ENCODE peak calls at places on chromosomes 3 and 15, in five cellular contexts. One of them, this sample, is unnamed.

GRCh38 chr3:127629462-127630403 is 748 bp downstream of the PODXL2 start:
- DNase-seq in tibial nerve: no peak
- DNase-seq in tibial artery: no peak
- DNase-seq in upper lobe of right lung: peak; percentile 61
- DNase-seq in IMR-90: no peak
- DNase-seq in this sample: no peak

GRCh38 chr3:187925326-187925725 is 180.1 kb upstream of the BCL6 start:
- DNase-seq in tibial nerve: no peak
- DNase-seq in tibial artery: no peak
- DNase-seq in upper lobe of right lung: no peak
- DNase-seq in IMR-90: no peak
- DNase-seq in this sample: no peak

GRCh38 chr3:57948080-57948671 is 60.0 kb upstream of the FLNB start:
- DNase-seq in tibial nerve: no peak
- DNase-seq in upper lobe of right lung: no peak
- DNase-seq in IMR-90: no peak
- DNase-seq in tibial artery: peak; percentile 59
- DNase-seq in this sample: no peak

GRCh38 chr15:66027268-66027806 is 158.0 kb downstream of the RAB11A start:
- DNase-seq in upper lobe of right lung: no peak
- DNase-seq in IMR-90: no peak
- DNase-seq in tibial artery: no peak
- DNase-seq in tibial nerve: no peak
- DNase-seq in this sample: no peak

GRCh38 chr3:134601539-134602439 is 49.0 kb downstream of the KY start:
- DNase-seq in tibial nerve: no peak
- DNase-seq in tibial artery: no peak
- DNase-seq in IMR-90: peak; percentile 70
- DNase-seq in upper lobe of right lung: no peak
- DNase-seq in this sample: peak; percentile 63

GRCh38 chr3:131903988-131904415 is 130.8 kb downstream of the CPNE4 start:
- DNase-seq in upper lobe of right lung: no peak
- DNase-seq in IMR-90: peak; percentile 88
- DNase-seq in tibial artery: no peak
- DNase-seq in tibial nerve: no peak
- DNase-seq in this sample: peak; percentile 97

GRCh38 chr3:120983841-120984240 is 75.8 kb downstream of the STXBP5L start:
- DNase-seq in upper lobe of right lung: no peak
- DNase-seq in tibial nerve: no peak
- DNase-seq in IMR-90: no peak
- DNase-seq in tibial artery: no peak
- DNase-seq in this sample: no peak

GRCh38 chr3:40191850-40192448 is 117.6 kb upstream of the EIF1B start:
- DNase-seq in upper lobe of right lung: no peak
- DNase-seq in IMR-90: peak; percentile 51
- DNase-seq in tibial artery: no peak
- DNase-seq in tibial nerve: peak; percentile 40
- DNase-seq in this sample: peak; percentile 50

GRCh38 chr3:49939858-49940666 is at the start of gene RBM6:
- DNase-seq in upper lobe of right lung: peak; percentile 99
- DNase-seq in tibial nerve: peak; percentile 96
- DNase-seq in IMR-90: peak; percentile 97
- DNase-seq in tibial artery: peak; percentile 99
- DNase-seq in this sample: peak; percentile 94

GRCh38 chr15:32838820-32839219 is 121.0 kb downstream of the GREM1 start:
- DNase-seq in upper lobe of right lung: no peak
- DNase-seq in tibial artery: no peak
- DNase-seq in IMR-90: peak; percentile 97
- DNase-seq in tibial nerve: no peak
- DNase-seq in this sample: peak; percentile 94

GRCh38 chr3:197518794-197519451 is 36.8 kb downstream of the BDH1 start:
- DNase-seq in IMR-90: no peak
- DNase-seq in tibial nerve: no peak
- DNase-seq in tibial artery: no peak
- DNase-seq in upper lobe of right lung: peak; percentile 48
- DNase-seq in this sample: no peak

GRCh38 chr15:32003558-32003957 is 26.8 kb upstream of the CHRNA7 start:
- DNase-seq in upper lobe of right lung: no peak
- DNase-seq in IMR-90: no peak
- DNase-seq in tibial artery: no peak
- DNase-seq in tibial nerve: no peak
- DNase-seq in this sample: no peak

GRCh38 chr3:56467801-56468183 is 475 bp downstream of the ERC2 start:
- DNase-seq in IMR-90: no peak
- DNase-seq in tibial artery: no peak
- DNase-seq in upper lobe of right lung: no peak
- DNase-seq in tibial nerve: no peak
- DNase-seq in this sample: no peak

GRCh38 chr3:141303481-141304223 is 64.7 kb upstream of the ZBTB38 start:
- DNase-seq in tibial artery: no peak
- DNase-seq in upper lobe of right lung: no peak
- DNase-seq in tibial nerve: no peak
- DNase-seq in IMR-90: peak; percentile 86
- DNase-seq in this sample: peak; percentile 81

GRCh38 chr3:102444101-102444500 is 9.3 kb downstream of the ZPLD1 start:
- DNase-seq in tibial artery: no peak
- DNase-seq in tibial nerve: no peak
- DNase-seq in upper lobe of right lung: no peak
- DNase-seq in IMR-90: peak; percentile 56
- DNase-seq in this sample: no peak

GRCh38 chr15:78000927-78001249 is 76.6 kb downstream of the TBC1D2B start:
- DNase-seq in tibial nerve: no peak
- DNase-seq in IMR-90: no peak
- DNase-seq in upper lobe of right lung: no peak
- DNase-seq in tibial artery: peak; percentile 57
- DNase-seq in this sample: no peak

GRCh38 chr15:89888214-89888804 is 5.5 kb downstream of the AP3S2 start:
- DNase-seq in upper lobe of right lung: no peak
- DNase-seq in tibial nerve: no peak
- DNase-seq in IMR-90: peak; percentile 90
- DNase-seq in tibial artery: no peak
- DNase-seq in this sample: peak; percentile 86

GRCh38 chr3:61530355-61530754 is 31.0 kb upstream of the PTPRG start:
- DNase-seq in tibial artery: no peak
- DNase-seq in upper lobe of right lung: no peak
- DNase-seq in tibial nerve: no peak
- DNase-seq in IMR-90: peak; percentile 28
- DNase-seq in this sample: peak; percentile 20

GRCh38 chr3:144018776-144019175 is 47.2 kb downstream of the DIPK2A start:
- DNase-seq in tibial nerve: no peak
- DNase-seq in upper lobe of right lung: no peak
- DNase-seq in IMR-90: peak; percentile 94
- DNase-seq in tibial artery: no peak
- DNase-seq in this sample: peak; percentile 81

GRCh38 chr3:187481426-187481825 is 113.2 kb downstream of the RTP4 start:
- DNase-seq in tibial nerve: no peak
- DNase-seq in tibial artery: no peak
- DNase-seq in upper lobe of right lung: no peak
- DNase-seq in IMR-90: no peak
- DNase-seq in this sample: no peak

GRCh38 chr15:73051402-73051810 is 857 bp upstream of the NEO1 start:
- DNase-seq in tibial nerve: peak; percentile 14
- DNase-seq in IMR-90: no peak
- DNase-seq in upper lobe of right lung: peak; percentile 84
- DNase-seq in tibial artery: no peak
- DNase-seq in this sample: no peak

GRCh38 chr3:126971891-126972351 is 11.0 kb upstream of the PLXNA1 start:
- DNase-seq in upper lobe of right lung: peak; percentile 86
- DNase-seq in IMR-90: peak; percentile 61
- DNase-seq in tibial nerve: peak; percentile 69
- DNase-seq in tibial artery: peak; percentile 87
- DNase-seq in this sample: no peak

GRCh38 chr15:97114900-97115763 is 784.6 kb downstream of the NR2F2 start:
- DNase-seq in tibial nerve: no peak
- DNase-seq in upper lobe of right lung: no peak
- DNase-seq in IMR-90: no peak
- DNase-seq in tibial artery: no peak
- DNase-seq in this sample: no peak

GRCh38 chr3:174202561-174202960 is 656.6 kb upstream of the NAALADL2 start:
- DNase-seq in upper lobe of right lung: no peak
- DNase-seq in tibial artery: no peak
- DNase-seq in IMR-90: peak; percentile 57
- DNase-seq in tibial nerve: no peak
- DNase-seq in this sample: peak; percentile 61

GRCh38 chr3:171620825-171621434 is 160.7 kb upstream of the TNIK start:
- DNase-seq in tibial nerve: no peak
- DNase-seq in IMR-90: peak; percentile 64
- DNase-seq in tibial artery: no peak
- DNase-seq in upper lobe of right lung: no peak
- DNase-seq in this sample: peak; percentile 12

GRCh38 chr15:68635142-68635541 is 56.3 kb downstream of the CORO2B start:
- DNase-seq in IMR-90: no peak
- DNase-seq in tibial artery: no peak
- DNase-seq in upper lobe of right lung: no peak
- DNase-seq in tibial nerve: no peak
- DNase-seq in this sample: no peak

GRCh38 chr3:77171026-77171425 is 131.1 kb downstream of the ROBO2 start:
- DNase-seq in tibial nerve: no peak
- DNase-seq in upper lobe of right lung: no peak
- DNase-seq in tibial artery: no peak
- DNase-seq in IMR-90: no peak
- DNase-seq in this sample: no peak

GRCh38 chr15:89654847-89655805 is at the start of gene KIF7:
- DNase-seq in tibial artery: no peak
- DNase-seq in tibial nerve: no peak
- DNase-seq in upper lobe of right lung: no peak
- DNase-seq in IMR-90: peak; percentile 47
- DNase-seq in this sample: peak; percentile 45

GRCh38 chr15:23003736-23004135 is 23.6 kb upstream of the CYFIP1 start:
- DNase-seq in upper lobe of right lung: no peak
- DNase-seq in tibial artery: no peak
- DNase-seq in IMR-90: no peak
- DNase-seq in tibial nerve: no peak
- DNase-seq in this sample: no peak

GRCh38 chr15:73717206-73717605 is 33.0 kb downstream of the CD276 start:
- DNase-seq in tibial artery: no peak
- DNase-seq in upper lobe of right lung: no peak
- DNase-seq in tibial nerve: no peak
- DNase-seq in IMR-90: no peak
- DNase-seq in this sample: no peak

DNA sequence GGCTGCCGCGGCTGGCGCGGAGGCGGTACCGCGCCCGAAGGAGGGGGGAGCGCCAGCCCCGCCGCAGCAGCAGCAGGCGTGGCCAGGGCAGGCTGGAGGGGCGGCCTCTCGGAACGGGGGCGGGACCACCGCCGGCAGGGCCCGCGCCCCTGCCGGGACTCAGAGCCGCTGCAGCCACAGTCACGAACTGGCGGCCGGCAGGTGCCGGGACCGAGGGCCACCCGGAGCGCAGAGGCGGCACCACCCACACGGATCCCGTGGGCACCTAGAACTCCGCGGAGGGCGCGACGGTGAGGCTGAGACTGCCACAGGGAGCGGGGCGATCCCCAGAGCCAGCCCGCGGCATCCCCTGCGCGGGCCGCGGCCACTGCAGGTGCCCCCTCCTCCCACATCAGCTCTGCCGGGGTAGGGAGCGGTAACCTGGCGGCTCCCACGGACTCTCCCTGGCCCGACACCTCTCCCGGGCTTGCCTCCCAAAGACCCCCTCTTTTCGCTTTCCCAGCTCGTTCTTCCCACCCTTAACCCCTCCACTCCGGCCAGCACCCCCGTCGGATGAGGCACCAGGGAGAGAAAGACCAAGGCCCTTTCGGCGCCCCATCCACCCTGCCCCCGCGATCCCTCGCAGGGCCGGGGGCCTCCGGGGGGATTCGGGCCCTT is at the start of gene VWA5B2:
- DNase-seq in IMR-90: peak; percentile 18
- DNase-seq in tibial nerve: no peak
- DNase-seq in upper lobe of right lung: peak; percentile 81
- DNase-seq in tibial artery: no peak
- DNase-seq in this sample: peak; percentile 25
- TF ChIP-seq CTCF in IMR-90: peak; percentile 18
- TF ChIP-seq CTCF in tibial nerve: peak; percentile 40
- TF ChIP-seq CTCF in upper lobe of right lung: peak; percentile 24
- TF ChIP-seq CTCF in tibial artery: no peak
- TF ChIP-seq CTCF in this sample: no peak

GRCh38 chr15:91068436-91068835 is 31.6 kb upstream of the SV2B start:
- DNase-seq in upper lobe of right lung: no peak
- DNase-seq in IMR-90: no peak
- DNase-seq in tibial artery: no peak
- DNase-seq in tibial nerve: no peak
- DNase-seq in this sample: no peak

GRCh38 chr15:91067026-91067425 is 33.0 kb upstream of the SV2B start:
- DNase-seq in IMR-90: peak; percentile 10
- DNase-seq in tibial nerve: no peak
- DNase-seq in tibial artery: no peak
- DNase-seq in upper lobe of right lung: no peak
- DNase-seq in this sample: peak; percentile 14

GRCh38 chr15:91072162-91072561 is 27.9 kb upstream of the SV2B start:
- DNase-seq in upper lobe of right lung: no peak
- DNase-seq in tibial artery: no peak
- DNase-seq in IMR-90: no peak
- DNase-seq in tibial nerve: no peak
- DNase-seq in this sample: no peak

GRCh38 chr15:91070872-91071271 is 29.2 kb upstream of the SV2B start:
- DNase-seq in upper lobe of right lung: no peak
- DNase-seq in IMR-90: no peak
- DNase-seq in tibial artery: no peak
- DNase-seq in tibial nerve: no peak
- DNase-seq in this sample: no peak

GRCh38 chr15:91068966-91069365 is 31.1 kb upstream of the SV2B start:
- DNase-seq in upper lobe of right lung: no peak
- DNase-seq in tibial artery: no peak
- DNase-seq in IMR-90: no peak
- DNase-seq in tibial nerve: no peak
- DNase-seq in this sample: no peak
- TF ChIP-seq CTCF in upper lobe of right lung: no peak
- TF ChIP-seq CTCF in tibial artery: no peak
- TF ChIP-seq CTCF in IMR-90: no peak
- TF ChIP-seq CTCF in tibial nerve: no peak
- TF ChIP-seq CTCF in this sample: no peak

GRCh38 chr3:189192725-189193124 is 21.0 kb downstream of the TPRG1 start:
- DNase-seq in IMR-90: no peak
- DNase-seq in upper lobe of right lung: no peak
- DNase-seq in tibial nerve: no peak
- DNase-seq in tibial artery: no peak
- DNase-seq in this sample: no peak

DNA sequence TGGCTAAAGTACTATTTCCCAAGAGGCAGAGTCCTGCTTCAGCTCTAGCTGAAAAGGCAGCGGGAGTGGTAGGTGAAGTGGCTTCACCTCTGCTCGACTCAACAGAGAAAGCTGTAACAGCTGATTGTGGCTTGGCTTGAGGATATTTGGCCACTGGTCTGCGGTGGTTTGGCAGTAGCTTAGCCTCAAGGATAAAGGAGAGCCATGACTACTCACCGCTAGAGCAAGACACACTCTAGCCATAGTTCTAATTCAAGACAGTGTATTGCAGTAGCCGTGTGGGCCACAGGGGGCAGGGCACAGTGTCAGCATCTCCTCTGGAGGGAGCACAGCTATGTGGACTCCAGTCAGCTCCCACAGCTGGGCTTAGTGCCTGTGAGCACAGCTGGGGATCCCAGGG is 23.5 kb downstream of the TPRG1 start:
- DNase-seq in tibial nerve: no peak
- DNase-seq in tibial artery: no peak
- DNase-seq in IMR-90: no peak
- DNase-seq in upper lobe of right lung: peak; percentile 67
- DNase-seq in this sample: no peak
- TF ChIP-seq CTCF in tibial nerve: no peak
- TF ChIP-seq CTCF in tibial artery: no peak
- TF ChIP-seq CTCF in IMR-90: no peak
- TF ChIP-seq CTCF in upper lobe of right lung: peak; percentile 27
- TF ChIP-seq CTCF in this sample: peak; percentile 16

GRCh38 chr3:28476194-28476593 is 127.6 kb upstream of the AZI2 start:
- DNase-seq in upper lobe of right lung: no peak
- DNase-seq in IMR-90: peak; percentile 57
- DNase-seq in tibial nerve: no peak
- DNase-seq in tibial artery: no peak
- DNase-seq in this sample: peak; percentile 26
- TF ChIP-seq CTCF in upper lobe of right lung: peak; percentile 66
- TF ChIP-seq CTCF in IMR-90: peak; percentile 59
- TF ChIP-seq CTCF in tibial nerve: peak; percentile 34
- TF ChIP-seq CTCF in tibial artery: peak; percentile 45
- TF ChIP-seq CTCF in this sample: peak; percentile 84